ENCODE peak calls at places on chromosomes 7 and 10, in five cellular contexts. N, O, F, Z and Y are unnamed samples.

GRCh38 chr7:15839415-15840100 is 153.1 kb upstream of the MEOX2 start:
- DNase-seq in N (peak), O (no peak), F (peak), Z (no peak), Y (no peak)

GRCh38 chr10:113310317-113310716 is 242.5 kb upstream of the HABP2 start:
- DNase-seq in N (no peak), O (no peak), F (no peak), Z (no peak), Y (no peak)

GRCh38 chr7:93851536-93851935 is 39.0 kb downstream of the TFPI2 start:
- DNase-seq in N (no peak), O (no peak), F (peak), Z (no peak), Y (no peak)

GRCh38 chr10:95394161-95394880 is 103.5 kb upstream of the PDLIM1 start:
- DNase-seq in N (no peak), O (no peak), F (peak), Z (no peak), Y (no peak)

GRCh38 chr7:73742753-73743641 is 4.4 kb upstream of the ABHD11 start:
- DNase-seq in N (no peak), O (no peak), F (peak), Z (peak), Y (peak)

GRCh38 chr10:20885678-20886077 is 11.4 kb downstream of the NEBL start:
- DNase-seq in N (peak), O (no peak), F (peak), Z (no peak), Y (no peak)

GRCh38 chr7:124532166-124532565 is 233.4 kb downstream of the GPR37 start:
- DNase-seq in N (no peak), O (no peak), F (peak), Z (no peak), Y (no peak)

GRCh38 chr7:99618726-99619125 is 2.0 kb downstream of the ZSCAN25 start:
- DNase-seq in N (no peak), O (peak), F (peak), Z (no peak), Y (no peak)

GRCh38 chr7:97026705-97027426 is 2.2 kb upstream of the DLX5 start:
- DNase-seq in N (no peak), O (no peak), F (no peak), Z (no peak), Y (no peak)

GRCh38 chr7:128947854-128948253 is 10.1 kb downstream of the IRF5 start:
- DNase-seq in N (no peak), O (no peak), F (no peak), Z (no peak), Y (no peak)

GRCh38 chr7:10412426-10413019 is 561.1 kb upstream of the PHF14 start:
- DNase-seq in N (peak), O (peak), F (peak), Z (peak), Y (peak)

GRCh38 chr10:6083523-6084475 is 5.0 kb upstream of the RBM17 start:
- DNase-seq in N (peak), O (no peak), F (no peak), Z (no peak), Y (no peak)

GRCh38 chr7:116211006-116211912 is 920 bp downstream of the TES start:
- DNase-seq in N (peak), O (no peak), F (peak), Z (peak), Y (peak)

GRCh38 chr10:73517166-73517888 is 21.5 kb upstream of the PPP3CB start:
- DNase-seq in N (peak), O (peak), F (peak), Z (no peak), Y (no peak)

GRCh38 chr10:79149662-79150443 is 81.1 kb downstream of the ZMIZ1 start:
- DNase-seq in N (peak), O (peak), F (peak), Z (peak), Y (peak)

GRCh38 chr7:10696064-10696463 is 277.6 kb upstream of the PHF14 start:
- DNase-seq in N (no peak), O (no peak), F (no peak), Z (no peak), Y (no peak)

GRCh38 chr10:3057946-3058345 is 9.4 kb upstream of the PFKP start:
- DNase-seq in N (no peak), O (no peak), F (no peak), Z (no peak), Y (no peak)

GRCh38 chr7:126791306-126791705 is 461.4 kb downstream of the GRM8 start:
- DNase-seq in N (no peak), O (no peak), F (peak), Z (no peak), Y (no peak)

GRCh38 chr7:139121-139520 is 53.2 kb upstream of the FAM20C start:
- DNase-seq in N (no peak), O (no peak), F (no peak), Z (no peak), Y (no peak)

GRCh38 chr7:26655761-26656160 is 208.6 kb downstream of the SKAP2 start:
- DNase-seq in N (no peak), O (no peak), F (no peak), Z (no peak), Y (no peak)

GRCh38 chr10:127977368-127978009 is 70.6 kb downstream of the PTPRE start:
- DNase-seq in N (peak), O (peak), F (peak), Z (no peak), Y (no peak)

GRCh38 chr10:122688293-122688989 is 11.2 kb downstream of the C10orf120 start:
- DNase-seq in N (peak), O (no peak), F (peak), Z (no peak), Y (no peak)

GRCh38 chr7:18896343-18896975 is 221.0 kb downstream of the TWIST1 start:
- DNase-seq in N (no peak), O (no peak), F (peak), Z (no peak), Y (no peak)

GRCh38 chr10:1561731-1562337 is 175.5 kb downstream of the ADARB2 start:
- DNase-seq in N (no peak), O (no peak), F (no peak), Z (no peak), Y (no peak)

GRCh38 chr7:112052507-112052906 is 153.7 kb downstream of the DOCK4 start:
- DNase-seq in N (no peak), O (no peak), F (no peak), Z (no peak), Y (no peak)

GRCh38 chr10:5518143-5518542 is 6.6 kb upstream of the CALML3 start:
- DNase-seq in N (no peak), O (no peak), F (peak), Z (peak), Y (no peak)

GRCh38 chr7:114851406-114852025 is 70.4 kb upstream of the MDFIC start:
- DNase-seq in N (no peak), O (no peak), F (no peak), Z (no peak), Y (no peak)

GRCh38 chr7:115224923-115225322 is 303.0 kb downstream of the MDFIC start:
- DNase-seq in N (no peak), O (no peak), F (no peak), Z (no peak), Y (no peak)

GRCh38 chr10:74153676-74154075 is 2.7 kb downstream of the ADK start:
- DNase-seq in N (no peak), O (no peak), F (no peak), Z (no peak), Y (no peak)

GRCh38 chr10:3465406-3465891 is 292.9 kb upstream of the PITRM1 start:
- DNase-seq in N (peak), O (no peak), F (peak), Z (no peak), Y (no peak)

GRCh38 chr7:2717293-2717904 is 29.4 kb downstream of the AMZ1 start:
- DNase-seq in N (peak), O (no peak), F (peak), Z (peak), Y (peak)

GRCh38 chr7:99694201-99694911 is 14.6 kb upstream of the CYP3A5 start:
- DNase-seq in N (no peak), O (no peak), F (peak), Z (no peak), Y (no peak)

GRCh38 chr10:125016123-125016522 is 74.2 kb downstream of the ZRANB1 start:
- DNase-seq in N (no peak), O (no peak), F (no peak), Z (no peak), Y (no peak)

GRCh38 chr10:117471344-117471874 is 71.1 kb upstream of the EMX2 start:
- DNase-seq in N (no peak), O (no peak), F (no peak), Z (no peak), Y (no peak)

GRCh38 chr7:129387537-129387936 is 46.7 kb upstream of the STRIP2 start:
- DNase-seq in N (no peak), O (no peak), F (no peak), Z (no peak), Y (no peak)

GRCh38 chr7:72751978-72752377 is 76.0 kb downstream of the TYW1B start:
- DNase-seq in N (no peak), O (no peak), F (no peak), Z (no peak), Y (no peak)

GRCh38 chr7:103075337-103075918 is 488 bp downstream of the ARMC10 start:
- DNase-seq in N (peak), O (no peak), F (peak), Z (peak), Y (peak)

GRCh38 chr7:27784399-27785053 is 44.6 kb downstream of the TAX1BP1 start:
- DNase-seq in N (peak), O (peak), F (peak), Z (no peak), Y (peak)

GRCh38 chr10:988667-989545 is 672 bp downstream of the GTPBP4 start:
- DNase-seq in N (no peak), O (no peak), F (peak), Z (no peak), Y (no peak)